ENCODE peak calls at places on chromosomes 6 and 20, in four cellular contexts. X, O, M and F are unnamed samples.

GRCh38 chr6:122264557-122264956 is 134.9 kb upstream of the HSF2 start:
- DNase-seq in O (no peak), M (no peak), X (no peak), F (no peak)

GRCh38 chr6:32167154-32167760 is 2.9 kb downstream of the EGFL8 start:
- DNase-seq in X (no peak), O (no peak), M (no peak), F (no peak)

GRCh38 chr6:26392932-26393636 is 9.0 kb upstream of the BTN3A1 start:
- DNase-seq in O (no peak), X (no peak), M (no peak), F (no peak)

GRCh38 chr6:9136141-9136865 is 701.0 kb upstream of the SLC35B3 start:
- DNase-seq in M (no peak), O (no peak), X (no peak), F (no peak)

GRCh38 chr20:36611625-36612024 is 6.0 kb downstream of the RAB5IF start:
- DNase-seq in M (no peak), O (no peak), X (no peak), F (no peak)

GRCh38 chr20:57680934-57681914 is 28.6 kb downstream of the PMEPA1 start:
- DNase-seq in X (no peak), M (no peak), O (no peak), F (no peak)

GRCh38 chr20:32480361-32481199 is 104.6 kb downstream of the NOL4L start:
- DNase-seq in X (no peak), O (no peak), M (no peak), F (no peak)

GRCh38 chr6:40668203-40668602 is 81.0 kb upstream of the LRFN2 start:
- DNase-seq in O (no peak), X (no peak), M (peak; percentile 17), F (no peak)

GRCh38 chr6:142302427-142303190 is 802 bp downstream of the ADGRG6 start:
- DNase-seq in M (no peak), X (no peak), O (no peak), F (peak; percentile 55)

GRCh38 chr6:1175877-1176276 is 136.0 kb upstream of the FOXQ1 start:
- DNase-seq in O (no peak), M (no peak), X (no peak), F (no peak)

GRCh38 chr6:148557796-148558457 is 188.9 kb upstream of the UST start:
- DNase-seq in M (no peak), O (no peak), X (no peak), F (no peak)

GRCh38 chr20:53332022-53332824 is 261.4 kb downstream of the ZNF217 start:
- DNase-seq in O (no peak), X (no peak), M (no peak), F (no peak)
- TF ChIP-seq RNF2 in O (no peak), X (no peak), M (no peak), F (no peak)

DNA sequence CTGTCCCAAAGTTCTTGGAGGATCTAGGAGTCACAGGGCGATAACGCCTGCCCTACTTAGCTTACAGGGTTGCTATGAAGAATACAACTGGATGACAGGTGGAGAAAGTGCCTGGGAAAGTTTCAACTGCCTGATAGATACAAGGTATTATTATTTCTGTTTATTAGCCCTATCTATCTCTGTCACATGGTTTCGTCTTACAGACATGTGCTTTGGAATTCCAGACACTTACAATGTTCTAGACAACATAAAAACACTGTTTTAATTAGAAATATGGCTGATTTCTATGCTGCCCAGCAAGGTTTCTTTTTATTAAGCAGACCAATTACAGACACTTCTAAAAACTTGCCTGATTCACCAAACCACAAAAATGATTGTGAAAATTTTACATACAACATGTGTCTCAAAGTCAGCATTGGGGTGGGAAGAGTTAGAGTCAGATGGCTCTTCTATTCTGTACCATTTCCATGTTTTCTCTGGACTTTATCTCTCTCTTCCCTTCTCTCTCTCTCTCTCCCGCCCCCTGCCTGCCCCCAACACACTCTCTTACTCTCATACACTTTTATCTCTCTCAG is 50.0 kb downstream of the GJA10 start:
- DNase-seq in M (no peak), X (no peak), O (no peak), F (no peak)
- TF ChIP-seq RNF2 in M (no peak), X (no peak), O (no peak), F (no peak)

DNA sequence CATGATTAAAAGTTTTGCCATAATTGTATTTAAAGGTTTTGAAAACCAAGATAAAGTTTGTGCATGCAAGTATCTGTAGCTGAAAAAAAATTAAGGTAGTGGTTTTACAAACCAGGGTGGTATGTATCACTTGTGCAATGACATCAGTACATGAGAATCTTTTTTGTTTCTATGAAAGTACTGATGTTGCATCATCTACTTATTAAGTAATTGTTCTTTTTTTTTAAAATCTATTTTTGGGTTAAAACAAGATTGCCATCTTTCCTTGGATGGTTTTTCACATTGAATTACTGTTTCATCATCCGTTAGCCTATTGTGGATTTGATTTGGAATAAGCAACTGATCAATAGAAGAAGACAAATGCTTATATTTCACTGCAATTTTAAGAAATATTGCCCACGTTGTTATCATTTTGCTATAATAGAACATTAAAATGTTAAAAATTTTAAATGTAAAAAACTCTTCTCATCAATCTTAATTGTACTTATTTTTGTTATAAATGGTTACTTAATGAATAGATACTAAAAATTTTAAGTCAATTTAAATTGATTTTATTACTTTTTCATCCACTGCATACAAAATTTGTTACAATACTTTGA is 39.8 kb upstream of the TAGAP start:
- DNase-seq in X (no peak), O (no peak), M (no peak), F (no peak)
- TF ChIP-seq RNF2 in X (no peak), O (no peak), M (no peak), F (no peak)

GRCh38 chr20:2751868-2752630 is 48.4 kb downstream of the CPXM1 start:
- DNase-seq in X (no peak), O (no peak), M (peak; percentile 84), F (no peak)
- TF ChIP-seq RNF2 in X (no peak), O (no peak), M (no peak), F (no peak)

GRCh38 chr20:11958852-11959251 is 41.2 kb downstream of the BTBD3 start:
- DNase-seq in O (no peak), M (no peak), X (no peak), F (no peak)
- TF ChIP-seq RNF2 in O (no peak), M (no peak), X (no peak), F (no peak)

GRCh38 chr20:50477260-50477659 is 32.9 kb upstream of the PTPN1 start:
- DNase-seq in X (no peak), O (no peak), M (no peak), F (no peak)

GRCh38 chr20:50481741-50482140 is 28.4 kb upstream of the PTPN1 start:
- DNase-seq in M (no peak), X (no peak), O (no peak), F (no peak)

GRCh38 chr20:50482396-50482890 is 27.7 kb upstream of the PTPN1 start:
- DNase-seq in X (no peak), O (no peak), M (peak; percentile 65), F (no peak)

GRCh38 chr20:50475879-50476292 is 34.3 kb upstream of the PTPN1 start:
- DNase-seq in M (peak; percentile 70), X (peak; percentile 46), O (no peak), F (peak; percentile 83)

DNA sequence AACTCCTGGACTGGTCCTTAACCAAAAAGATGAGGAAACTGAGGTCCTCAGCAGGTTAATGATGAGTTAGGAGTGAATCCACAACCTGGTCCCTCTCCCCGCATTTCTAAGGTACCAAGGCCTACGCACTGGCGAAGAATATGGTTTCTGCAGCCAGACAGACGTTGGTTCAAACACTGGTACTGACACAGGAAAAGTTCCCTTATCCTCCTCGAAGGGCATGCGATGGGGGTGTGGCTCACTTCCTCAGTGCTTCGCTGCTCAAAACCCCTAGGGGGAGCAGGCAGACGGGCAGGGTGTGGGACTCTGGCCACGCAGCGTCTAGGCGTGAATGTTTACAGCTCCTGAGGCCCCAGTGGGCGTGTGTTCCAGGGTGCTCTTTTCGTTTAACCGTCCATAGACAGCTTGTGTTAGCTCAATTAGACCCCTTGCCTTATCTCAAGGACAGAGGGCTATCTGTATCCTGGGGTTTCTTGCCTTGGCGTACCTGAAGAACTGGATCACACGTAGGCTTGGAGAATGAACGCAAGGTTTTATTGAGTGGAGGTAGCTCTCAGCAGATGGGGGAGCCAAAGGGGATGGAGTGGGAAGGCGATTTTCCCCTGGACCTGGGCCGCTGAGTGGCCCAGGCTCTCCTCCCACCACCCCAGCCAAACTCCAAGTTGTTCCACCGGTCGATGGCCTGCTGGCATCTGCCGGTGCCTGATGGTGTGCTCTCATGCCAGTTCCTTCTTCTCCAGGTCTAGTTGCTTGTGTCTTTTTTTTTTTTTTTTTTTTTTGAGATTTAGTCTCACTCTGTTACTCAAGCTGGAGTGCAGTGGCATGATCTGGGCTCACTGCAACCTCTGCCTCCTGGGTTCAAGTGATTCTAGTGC is 31.8 kb upstream of the PTPN1 start:
- DNase-seq in X (peak; percentile 64), O (no peak), M (peak; percentile 69), F (peak; percentile 83)
- TF ChIP-seq RNF2 in X (no peak), O (no peak), M (peak; percentile 63), F (no peak)

DNA sequence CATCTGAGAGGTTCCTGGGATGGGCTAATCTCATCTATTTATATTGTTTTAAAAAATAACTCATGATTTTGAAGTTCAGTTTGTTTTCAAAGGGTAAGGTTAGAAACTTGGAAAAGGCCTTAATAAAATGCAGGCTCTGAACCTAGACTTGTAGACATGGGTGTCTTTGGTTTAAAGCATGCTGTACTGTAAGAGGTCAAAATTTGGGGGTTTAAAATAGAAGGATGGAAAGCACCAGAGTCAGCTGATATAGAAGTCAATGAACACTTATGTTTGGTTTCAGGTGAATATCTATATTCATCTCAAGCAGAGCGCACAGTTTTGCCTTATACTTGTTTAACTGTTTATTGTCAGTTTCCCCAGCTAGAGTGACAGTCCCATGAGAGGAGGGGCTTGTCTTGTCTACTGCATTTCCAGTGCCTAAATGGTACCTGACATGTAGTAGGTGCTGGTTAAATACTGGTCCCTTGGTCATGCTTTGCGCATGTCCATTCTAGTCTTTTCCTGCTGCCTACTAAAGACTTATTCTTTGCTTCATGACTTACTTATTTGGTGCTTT is 112.3 kb upstream of the DTNBP1 start:
- DNase-seq in O (no peak), M (no peak), X (no peak), F (no peak)
- TF ChIP-seq RNF2 in O (no peak), M (no peak), X (no peak), F (no peak)

DNA sequence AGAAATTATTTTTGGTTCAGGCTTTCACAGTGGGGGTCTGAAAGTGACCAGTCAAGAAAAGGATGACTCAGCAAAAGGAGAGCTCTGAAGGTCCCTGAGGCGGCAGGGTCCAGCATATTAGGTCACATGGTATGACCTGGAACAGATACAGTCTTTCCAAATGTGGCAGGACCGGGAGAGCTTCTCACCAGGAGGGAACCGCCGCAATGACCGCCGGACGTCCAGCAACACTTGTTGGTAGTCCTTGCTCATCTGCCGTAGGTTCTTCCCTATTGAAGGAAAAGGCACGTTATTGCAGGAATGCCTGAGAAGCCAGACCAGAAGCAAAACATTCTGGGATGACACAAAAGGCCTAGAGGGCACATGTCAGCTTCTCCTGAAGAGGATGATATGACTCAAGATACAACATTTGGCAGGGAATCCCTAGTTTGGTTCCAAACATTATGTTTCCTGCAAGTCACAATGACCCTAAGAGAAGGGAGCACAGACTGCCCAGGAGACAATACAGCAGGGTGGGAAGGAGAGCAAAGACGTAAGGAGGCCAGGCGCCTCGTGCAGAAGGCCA is 17.4 kb downstream of the TBC1D20 start:
- DNase-seq in M (peak; percentile 56), X (no peak), O (no peak), F (no peak)
- TF ChIP-seq RNF2 in M (no peak), X (no peak), O (no peak), F (no peak)

GRCh38 chr6:38391206-38391908 is 248.4 kb downstream of the BTBD9 start:
- DNase-seq in X (no peak), M (no peak), O (no peak), F (no peak)

GRCh38 chr6:38389875-38390274 is 249.9 kb downstream of the BTBD9 start:
- DNase-seq in X (no peak), O (no peak), M (no peak), F (no peak)

GRCh38 chr6:38391909-38392614 is 247.7 kb downstream of the BTBD9 start:
- DNase-seq in X (no peak), M (no peak), O (no peak), F (no peak)

GRCh38 chr6:38396209-38396608 is 243.5 kb downstream of the BTBD9 start:
- DNase-seq in X (no peak), M (no peak), O (no peak), F (no peak)

GRCh38 chr6:38393986-38394385 is 245.7 kb downstream of the BTBD9 start:
- DNase-seq in O (no peak), M (no peak), X (no peak), F (no peak)
- TF ChIP-seq RNF2 in O (no peak), M (no peak), X (no peak), F (no peak)